ENCODE peak calls at places on chromosomes 13 and 19, in eight cellular contexts. U is ovary, R is IMR-90, O is transverse colon, W is body of pancreas, C is Peyer's patch, H is heart left ventricle, N is NB4. M is an unnamed sample.

GRCh38 chr19:48479686-48480085 is 10.5 kb downstream of the CYTH2 start:
- DNase-seq in U (no peak), R (no peak), O (no peak), W (no peak), C (peak; percentile 51), H (no peak), N (no peak), M (no peak)

GRCh38 chr19:35755550-35756371 is 1.1 kb downstream of the HSPB6 start:
- DNase-seq in U (peak; percentile 95), R (peak; percentile 55), O (peak; percentile 79), W (peak; percentile 57), C (peak; percentile 80), H (peak; percentile 86), N (no peak), M (peak; percentile 96)

GRCh38 chr13:114096031-114096485 is 36.4 kb downstream of the RASA3 start:
- DNase-seq in U (no peak), R (no peak), O (no peak), W (no peak), C (peak; percentile 40), H (no peak), N (no peak), M (no peak)

GRCh38 chr19:30856786-30857185 is 484.6 kb downstream of the ZNF536 start:
- DNase-seq in U (no peak), R (no peak), O (no peak), W (no peak), C (no peak), H (no peak), N (no peak), M (peak; percentile 58)

GRCh38 chr19:55820037-55820436 is 11.8 kb downstream of the NLRP11 start:
- DNase-seq in U (no peak), R (no peak), O (no peak), W (no peak), C (no peak), H (no peak), N (no peak), M (no peak)

GRCh38 chr13:98451676-98452105 is 125.2 kb downstream of the STK24 start:
- DNase-seq in U (no peak), R (peak; percentile 40), O (no peak), W (peak; percentile 47), C (no peak), H (peak; percentile 51), N (no peak), M (no peak)

GRCh38 chr19:33868821-33869412 is 72.2 kb downstream of the KCTD15 start:
- DNase-seq in U (peak; percentile 30), R (no peak), O (peak; percentile 14), W (peak; percentile 44), C (no peak), H (peak; percentile 38), N (no peak), M (peak; percentile 26)

GRCh38 chr19:48982280-48982679 is 10.8 kb downstream of the GYS1 start:
- DNase-seq in U (no peak), R (no peak), O (no peak), W (no peak), C (no peak), H (no peak), N (no peak), M (no peak)

GRCh38 chr13:99949657-99950413 is 21.7 kb downstream of the ZIC5 start:
- DNase-seq in U (no peak), R (no peak), O (no peak), W (no peak), C (no peak), H (no peak), N (peak; percentile 27), M (no peak)

GRCh38 chr13:106986033-106986484 is 418.1 kb upstream of the ARGLU1 start:
- DNase-seq in U (no peak), R (peak; percentile 34), O (no peak), W (no peak), C (no peak), H (no peak), N (no peak), M (no peak)

GRCh38 chr13:109396266-109396665 is 390.1 kb downstream of the IRS2 start:
- DNase-seq in U (no peak), R (no peak), O (no peak), W (no peak), C (no peak), H (no peak), N (no peak), M (no peak)

GRCh38 chr13:72745260-72745659 is 17.5 kb downstream of the BORA start:
- DNase-seq in U (no peak), R (peak; percentile 47), O (no peak), W (no peak), C (no peak), H (no peak), N (no peak), M (no peak)

GRCh38 chr19:2058570-2059421 is 7.8 kb upstream of the MKNK2 start:
- DNase-seq in U (no peak), R (no peak), O (peak; percentile 12), W (no peak), C (no peak), H (no peak), N (no peak), M (no peak)

GRCh38 chr19:15432018-15432494 is 13.3 kb upstream of the AKAP8L start:
- DNase-seq in U (no peak), R (no peak), O (no peak), W (peak; percentile 13), C (peak; percentile 56), H (no peak), N (no peak), M (no peak)

GRCh38 chr13:38527140-38527539 is 159.7 kb upstream of the FREM2 start:
- DNase-seq in U (no peak), R (no peak), O (no peak), W (no peak), C (no peak), H (no peak), N (no peak), M (no peak)

GRCh38 chr13:38535271-38535670 is 151.6 kb upstream of the FREM2 start:
- DNase-seq in U (no peak), R (no peak), O (no peak), W (no peak), C (no peak), H (no peak), N (no peak), M (no peak)

DNA sequence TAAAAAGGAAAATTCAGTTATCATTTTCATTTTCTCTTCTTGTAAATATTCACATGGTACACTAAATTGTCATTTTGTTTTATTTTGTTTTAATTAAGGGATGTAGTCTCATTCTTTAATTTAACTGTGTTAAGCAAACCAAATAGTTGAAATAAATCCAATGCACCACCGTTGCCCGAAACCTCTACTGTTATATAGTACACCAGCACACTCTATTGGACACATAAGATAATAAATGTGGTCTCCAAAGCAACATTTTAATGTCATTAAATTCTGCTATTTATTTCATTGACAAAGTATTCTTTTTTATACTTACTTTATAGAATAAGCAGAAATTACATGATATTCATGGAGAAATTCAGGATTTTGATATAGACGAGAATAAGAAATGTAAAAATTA is 156.4 kb upstream of the FREM2 start:
- DNase-seq in U (no peak), R (peak; percentile 1), O (no peak), W (no peak), C (no peak), H (no peak), N (peak; percentile 14), M (no peak)
- TF ChIP-seq CTCF in U (no peak), R (peak; percentile 32), O (peak; percentile 10), W (peak; percentile 67), C (peak; percentile 29), H (no peak), N (no peak), M (no peak)

GRCh38 chr13:29140277-29140676 is 320.1 kb downstream of the MTUS2 start:
- DNase-seq in U (no peak), R (no peak), O (no peak), W (no peak), C (no peak), H (peak; percentile 16), N (no peak), M (no peak)

GRCh38 chr13:29137995-29138394 is 317.9 kb downstream of the MTUS2 start:
- DNase-seq in U (no peak), R (no peak), O (no peak), W (no peak), C (no peak), H (no peak), N (no peak), M (no peak)

GRCh38 chr13:29137016-29137415 is 316.9 kb downstream of the MTUS2 start:
- DNase-seq in U (no peak), R (no peak), O (no peak), W (no peak), C (no peak), H (no peak), N (no peak), M (no peak)

GRCh38 chr13:29131881-29132668 is 311.9 kb downstream of the MTUS2 start:
- DNase-seq in U (no peak), R (no peak), O (no peak), W (no peak), C (no peak), H (no peak), N (peak; percentile 11), M (no peak)

GRCh38 chr13:29136341-29136740 is 316.2 kb downstream of the MTUS2 start:
- DNase-seq in U (no peak), R (no peak), O (no peak), W (no peak), C (no peak), H (no peak), N (no peak), M (no peak)
- TF ChIP-seq POLR2A in U (no peak), R (no peak), O (no peak), W (no peak), C (no peak), H (no peak), N (no peak), M (no peak)

GRCh38 chr13:25371608-25372274 is at the start of gene ATP8A2:
- DNase-seq in U (no peak), R (no peak), O (no peak), W (no peak), C (no peak), H (no peak), N (no peak), M (no peak)
- H3K4me3 ChIP-seq in U (no peak within 1 kb of the TSS), R (peak within 1 kb of the TSS; percentile 45), O (no peak within 1 kb of the TSS), W (no peak within 1 kb of the TSS), C (peak within 1 kb of the TSS; percentile 27), H (peak within 1 kb of the TSS; percentile 38), N (no peak within 1 kb of the TSS), M (no peak within 1 kb of the TSS)

GRCh38 chr13:46202956-46203355 is 8.8 kb upstream of the LRRC63 start:
- DNase-seq in U (no peak), R (no peak), O (no peak), W (no peak), C (no peak), H (no peak), N (no peak), M (no peak)
- TF ChIP-seq CTCF in U (no peak), R (no peak), O (no peak), W (no peak), C (no peak), H (no peak), N (no peak), M (no peak)

GRCh38 chr13:88544836-88545235 is 873.7 kb downstream of the SLITRK5 start:
- DNase-seq in U (no peak), R (no peak), O (no peak), W (no peak), C (no peak), H (no peak), N (no peak), M (no peak)
- TF ChIP-seq POLR2A in U (no peak), R (no peak), O (no peak), W (no peak), C (no peak), H (no peak), N (no peak), M (no peak)

M was measured in lower leg skin.